ENCODE peak calls at places on chromosomes 4 and X, in nine cellular contexts. G is DMS153; K is activated naive CD4-positive, alpha-beta T cell treated with anti-CD3 and anti-CD28 coated beads, Interleukin-2, amount 50 U/mL, for 16 hours; W is nephron progenitor cell; O is occipital lobe; D is fibroblast of villous mesenchyme; X is activated CD8-positive, alpha-beta memory T cell treated with anti-CD3 and anti-CD28 coated beads for 48 hours; B is stimulated activated CD4-positive, alpha-beta T cell treated with anti-CD3 and anti-CD28 coated beads, Interleukin-2, amount 100 ng/mL, for 48 hours; U is HT1080. H is an unnamed sample.

GRCh38 chrX:672931-673330 is 42.3 kb downstream of the SHOX start:
- DNase-seq in G (no peak), K (no peak), W (no peak), O (no peak), D (no peak), X (no peak), B (no peak), U (peak; percentile 39), H (no peak)

GRCh38 chr4:165971941-165972340 is 98.9 kb downstream of the TLL1 start:
- DNase-seq in G (no peak), K (no peak), W (no peak), O (no peak), D (no peak), X (no peak), B (no peak), U (peak; percentile 37), H (no peak)

GRCh38 chr4:182015893-182016292 is 227.3 kb upstream of the TENM3 start:
- DNase-seq in G (no peak), K (no peak), W (no peak), O (no peak), D (no peak), X (no peak), B (no peak), U (peak; percentile 55), H (no peak)

GRCh38 chr4:127174731-127175130 is 458.0 kb upstream of the INTU start:
- DNase-seq in G (no peak), K (no peak), W (no peak), O (no peak), D (no peak), X (no peak), B (no peak), U (no peak), H (no peak)

GRCh38 chr4:52200339-52200725 is 149.2 kb downstream of the SPATA18 start:
- DNase-seq in G (no peak), K (no peak), W (no peak), O (no peak), D (no peak), X (no peak), B (no peak), U (no peak), H (no peak)

GRCh38 chr4:6840062-6840976 is 57.8 kb downstream of the KIAA0232 start:
- DNase-seq in G (no peak), K (no peak), W (peak; percentile 6), O (no peak), D (peak; percentile 81), X (no peak), B (no peak), U (peak; percentile 4), H (peak; percentile 45)

GRCh38 chr4:53075162-53075785 is 213.2 kb downstream of the RASL11B start:
- DNase-seq in G (no peak), K (no peak), W (no peak), O (no peak), D (no peak), X (no peak), B (no peak), U (no peak), H (no peak)

GRCh38 chr4:84433603-84434232 is 65.4 kb downstream of the NKX6-1 start:
- DNase-seq in G (no peak), K (no peak), W (no peak), O (no peak), D (no peak), X (no peak), B (no peak), U (no peak), H (no peak)

GRCh38 chrX:138127314-138127713 is 561.4 kb downstream of the ZIC3 start:
- DNase-seq in G (no peak), K (no peak), W (no peak), O (no peak), D (no peak), X (no peak), B (no peak), U (peak; percentile 95), H (no peak)

GRCh38 chr4:4574052-4574451 is 32.2 kb upstream of the STX18 start:
- DNase-seq in G (no peak), K (no peak), W (no peak), O (no peak), D (no peak), X (no peak), B (no peak), U (no peak), H (no peak)

GRCh38 chrX:87664381-87664780 is 146.8 kb downstream of the KLHL4 start:
- DNase-seq in G (no peak), K (no peak), W (no peak), O (no peak), D (peak; percentile 31), X (no peak), B (no peak), U (no peak), H (no peak)

GRCh38 chrX:98380556-98380955 is 1496.8 kb downstream of the RPA4 start:
- DNase-seq in G (no peak), K (no peak), W (peak; percentile 5), O (no peak), D (no peak), X (no peak), B (no peak), U (no peak), H (no peak)

GRCh38 chr4:116839826-116840225 is 245.6 kb downstream of the TRAM1L1 start:
- DNase-seq in G (peak; percentile 36), K (no peak), W (no peak), O (no peak), D (no peak), X (no peak), B (no peak), U (peak; percentile 82), H (no peak)

GRCh38 chr4:98516441-98517323 is 141.7 kb downstream of the TSPAN5 start:
- DNase-seq in G (no peak), K (no peak), W (no peak), O (no peak), D (peak; percentile 27), X (no peak), B (no peak), U (peak; percentile 69), H (no peak)

GRCh38 chrX:112877771-112878173 is 37.1 kb upstream of the AMOT start:
- DNase-seq in G (no peak), K (no peak), W (no peak), O (no peak), D (no peak), X (no peak), B (no peak), U (no peak), H (no peak)

GRCh38 chrX:65532016-65532415 is 2.6 kb downstream of the LAS1L start:
- DNase-seq in G (no peak), K (no peak), W (no peak), O (no peak), D (no peak), X (no peak), B (no peak), U (peak; percentile 14), H (no peak)

GRCh38 chr4:148203056-148203898 is 238.9 kb downstream of the NR3C2 start:
- DNase-seq in G (no peak), K (no peak), W (no peak), O (peak; percentile 42), D (no peak), X (no peak), B (no peak), U (no peak), H (no peak)

GRCh38 chr4:25451676-25452075 is 74.6 kb downstream of the ANAPC4 start:
- DNase-seq in G (no peak), K (no peak), W (no peak), O (no peak), D (no peak), X (no peak), B (no peak), U (no peak), H (no peak)

GRCh38 chr4:107665001-107665400 is 55.0 kb downstream of the PAPSS1 start:
- DNase-seq in G (no peak), K (no peak), W (no peak), O (no peak), D (no peak), X (no peak), B (no peak), U (no peak), H (no peak)

GRCh38 chrX:31038585-31039326 is 33.1 kb downstream of the FTHL17 start:
- DNase-seq in G (no peak), K (no peak), W (peak; percentile 18), O (no peak), D (peak; percentile 54), X (no peak), B (no peak), U (peak; percentile 30), H (peak; percentile 24)

GRCh38 chrX:76555269-76555668 is 127.8 kb downstream of the MAGEE1 start:
- DNase-seq in G (no peak), K (no peak), W (no peak), O (no peak), D (no peak), X (no peak), B (no peak), U (no peak), H (no peak)

GRCh38 chr4:158768577-158769174 is at the start of gene FNIP2:
- DNase-seq in G (no peak), K (peak; percentile 72), W (peak; percentile 85), O (peak; percentile 77), D (peak; percentile 80), X (peak; percentile 50), B (peak; percentile 55), U (peak; percentile 51), H (peak; percentile 85)

GRCh38 chrX:117196481-117196880 is 733.7 kb upstream of the CT83 start:
- DNase-seq in G (no peak), K (no peak), W (no peak), O (no peak), D (no peak), X (no peak), B (no peak), U (no peak), H (no peak)

GRCh38 chr4:38570647-38571326 is 93.2 kb upstream of the KLF3 start:
- DNase-seq in G (no peak), K (no peak), W (no peak), O (no peak), D (no peak), X (no peak), B (no peak), U (no peak), H (no peak)

GRCh38 chr4:17667253-17667652 is 52.8 kb downstream of the MED28 start:
- DNase-seq in G (no peak), K (no peak), W (no peak), O (no peak), D (no peak), X (no peak), B (no peak), U (no peak), H (no peak)

GRCh38 chr4:69156913-69157312 is 57.6 kb downstream of the UGT2B11 start:
- DNase-seq in G (no peak), K (no peak), W (peak; percentile 7), O (no peak), D (no peak), X (no peak), B (no peak), U (no peak), H (no peak)

GRCh38 chrX:11929476-11929875 is 171.4 kb downstream of the MSL3 start:
- DNase-seq in G (no peak), K (no peak), W (no peak), O (no peak), D (no peak), X (no peak), B (no peak), U (peak; percentile 52), H (no peak)

GRCh38 chr4:88027611-88028608 is 20.5 kb downstream of the PKD2 start:
- DNase-seq in G (no peak), K (no peak), W (no peak), O (no peak), D (peak; percentile 99), X (no peak), B (no peak), U (peak; percentile 40), H (no peak)

GRCh38 chr4:78656968-78657445 is 105.4 kb downstream of the ANXA3 start:
- DNase-seq in G (no peak), K (no peak), W (no peak), O (no peak), D (no peak), X (no peak), B (no peak), U (peak; percentile 36), H (no peak)

GRCh38 chr4:129532573-129532972 is 436.6 kb downstream of the C4orf33 start:
- DNase-seq in G (no peak), K (no peak), W (no peak), O (no peak), D (no peak), X (no peak), B (no peak), U (no peak), H (no peak)

H was measured in head of caudate nucleus.